ENCODE peak calls at places on chromosomes 1 and 21, in eight cellular contexts. F is BJ; T is NCI-H510A; X is NCI-H1105; Q is ovary; W is activated CD8-positive, alpha-beta memory T cell treated with anti-CD3 and anti-CD28 coated beads, Interleukin-2, amount 10 ng/mL, durations not matched to agents 7 days and 5 days; L is myocyte; K is lower leg skin. G is an unnamed sample.

GRCh38 chr1:110765640-110766335 is 91.0 kb upstream of the KCNA3 start:
- DNase-seq in X (peak; percentile 48), L (peak; percentile 54), Q (peak; percentile 37), W (peak; percentile 67), K (peak; percentile 17), F (no peak), T (peak; percentile 10), G (peak; percentile 14)

GRCh38 chr1:21848524-21849174 is 36.6 kb downstream of the LDLRAD2 start:
- DNase-seq in L (no peak), F (no peak), X (no peak), W (no peak), Q (no peak), K (no peak), T (no peak), G (no peak)

GRCh38 chr1:244659694-244660093 is 6.8 kb downstream of the DESI2 start:
- DNase-seq in F (no peak), Q (no peak), W (no peak), X (no peak), T (no peak), L (no peak), K (no peak), G (no peak)

GRCh38 chr1:234208351-234208750 is 164.9 kb upstream of the COA6 start:
- DNase-seq in L (no peak), X (no peak), Q (no peak), W (no peak), K (no peak), T (no peak), F (no peak), G (no peak)

GRCh38 chr1:230937370-230937769 is 41.3 kb downstream of the TTC13 start:
- DNase-seq in W (no peak), Q (no peak), K (no peak), F (no peak), X (no peak), L (peak; percentile 79), T (no peak), G (no peak)

GRCh38 chr1:153610334-153611023 is 2.5 kb downstream of the S100A16 start:
- DNase-seq in Q (no peak), F (no peak), W (no peak), T (no peak), X (no peak), L (peak; percentile 85), K (no peak), G (no peak)

GRCh38 chr1:51750218-51750617 is 128.3 kb downstream of the NRDC start:
- DNase-seq in W (no peak), L (no peak), K (no peak), X (no peak), Q (no peak), T (no peak), F (no peak), G (no peak)

GRCh38 chr1:67459068-67459467 is 28.9 kb upstream of the SERBP1 start:
- DNase-seq in Q (no peak), X (no peak), W (no peak), L (no peak), F (no peak), K (no peak), T (no peak), G (no peak)

GRCh38 chr1:44810101-44810761 is 1.9 kb downstream of the BTBD19 start:
- DNase-seq in F (no peak), L (no peak), K (peak; percentile 71), X (no peak), Q (peak; percentile 57), T (no peak), W (no peak), G (no peak)

GRCh38 chr21:43778469-43779335 is 2.6 kb upstream of the CSTB start:
- DNase-seq in X (no peak), L (no peak), T (no peak), W (peak; percentile 73), F (no peak), K (no peak), Q (no peak), G (no peak)

GRCh38 chr1:46134660-46135331 is 2.4 kb upstream of the PIK3R3 start:
- DNase-seq in W (no peak), L (no peak), T (no peak), Q (no peak), X (peak; percentile 77), F (no peak), K (no peak), G (peak; percentile 45)

GRCh38 chr1:48725331-48725730 is 51.4 kb downstream of the BEND5 start:
- DNase-seq in X (no peak), F (peak; percentile 42), W (no peak), Q (no peak), L (no peak), T (no peak), K (no peak), G (no peak)

GRCh38 chr1:168893359-168893791 is 164.4 kb upstream of the DPT start:
- DNase-seq in F (no peak), L (peak; percentile 67), K (peak; percentile 50), X (no peak), Q (peak; percentile 35), W (no peak), T (no peak), G (no peak)

GRCh38 chr1:90402893-90403849 is 313.9 kb downstream of the BARHL2 start:
- DNase-seq in T (peak; percentile 21), L (peak; percentile 89), X (no peak), W (no peak), F (peak; percentile 77), K (peak; percentile 32), Q (no peak), G (peak; percentile 38)

GRCh38 chr1:39272027-39272790 is 67.7 kb downstream of the MACF1 start:
- DNase-seq in L (peak; percentile 90), Q (no peak), K (no peak), W (peak; percentile 53), T (peak; percentile 98), F (no peak), X (peak; percentile 56), G (no peak)

GRCh38 chr1:227888404-227889046 is 59.2 kb downstream of the WNT9A start:
- DNase-seq in L (no peak), T (no peak), W (no peak), Q (no peak), F (no peak), X (no peak), K (peak; percentile 12), G (no peak)

GRCh38 chr21:43369124-43369523 is 57.8 kb downstream of the SIK1 start:
- DNase-seq in K (peak; percentile 76), W (no peak), L (peak; percentile 60), Q (no peak), X (no peak), F (no peak), T (peak; percentile 38), G (no peak)

GRCh38 chr1:153655333-153655732 is 3.2 kb upstream of the SNAPIN start:
- DNase-seq in L (no peak), Q (no peak), T (peak; percentile 50), F (no peak), K (no peak), W (no peak), X (no peak), G (no peak)

GRCh38 chr1:67433830-67434229 is 3.6 kb upstream of the SERBP1 start:
- DNase-seq in K (no peak), Q (no peak), X (no peak), L (no peak), W (no peak), F (no peak), T (no peak), G (no peak)

GRCh38 chr1:241235236-241235897 is 121.6 kb downstream of the RGS7 start:
- DNase-seq in F (no peak), T (no peak), K (no peak), X (no peak), Q (no peak), L (peak; percentile 16), W (no peak), G (no peak)

GRCh38 chr1:225763815-225764548 is 13.6 kb upstream of the SRP9 start:
- DNase-seq in K (no peak), F (no peak), X (no peak), L (peak; percentile 79), Q (peak; percentile 42), W (no peak), T (no peak), G (no peak)

GRCh38 chr21:45145146-45145545 is 70.8 kb downstream of the ADARB1 start:
- DNase-seq in Q (no peak), W (peak; percentile 33), K (no peak), T (no peak), F (no peak), L (no peak), X (no peak), G (no peak)

GRCh38 chr1:208270679-208271111 is 26.5 kb upstream of the PLXNA2 start:
- DNase-seq in W (no peak), F (no peak), Q (no peak), L (no peak), T (no peak), K (no peak), X (peak; percentile 78), G (no peak)

GRCh38 chr1:48916121-48917069 is 139.7 kb upstream of the BEND5 start:
- DNase-seq in X (peak; percentile 26), Q (no peak), F (no peak), L (peak; percentile 32), K (no peak), W (no peak), T (peak; percentile 18), G (peak; percentile 12)

GRCh38 chr1:230186003-230186863 is 119.2 kb downstream of the GALNT2 start:
- DNase-seq in T (peak; percentile 95), K (no peak), Q (no peak), F (peak; percentile 46), X (peak; percentile 45), W (no peak), L (no peak), G (peak; percentile 46)

GRCh38 chr1:51321924-51322280 is 8.5 kb downstream of the TTC39A start:
- DNase-seq in X (no peak), W (no peak), L (no peak), Q (no peak), K (no peak), F (no peak), T (no peak), G (no peak)

GRCh38 chr1:213423585-213423984 is 372.5 kb downstream of the RPS6KC1 start:
- DNase-seq in L (no peak), W (no peak), Q (no peak), F (no peak), T (no peak), K (no peak), X (peak; percentile 7), G (no peak)

GRCh38 chr1:60562715-60563114 is 489.1 kb upstream of the C1orf87 start:
- DNase-seq in W (no peak), K (no peak), T (no peak), F (no peak), Q (no peak), X (no peak), L (no peak), G (no peak)

GRCh38 chr1:62405247-62405646 is 31.6 kb upstream of the USP1 start:
- DNase-seq in T (no peak), K (no peak), L (no peak), Q (no peak), F (no peak), X (no peak), W (no peak), G (no peak)

GRCh38 chr1:167221126-167221803 is 579 bp downstream of the POU2F1 start:
- DNase-seq in K (peak; percentile 16), X (peak; percentile 25), L (no peak), F (no peak), Q (peak; percentile 30), W (no peak), T (peak; percentile 8), G (no peak)

GRCh38 chr21:43758132-43758619 is 17.9 kb downstream of the CSTB start:
- DNase-seq in X (no peak), Q (peak; percentile 68), L (peak; percentile 77), F (no peak), K (no peak), W (no peak), T (no peak), G (peak; percentile 33)

GRCh38 chr1:215083408-215083961 is 948 bp downstream of the KCNK2 start:
- DNase-seq in W (no peak), X (peak; percentile 44), K (no peak), L (peak; percentile 35), T (no peak), F (no peak), Q (no peak), G (no peak)

GRCh38 chr1:164562947-164563346 is 4.0 kb downstream of the PBX1 start:
- DNase-seq in K (no peak), W (no peak), Q (no peak), L (no peak), X (no peak), F (no peak), T (no peak), G (no peak)

G was measured in AG04449.